ENCODE peak calls at places on chromosome 21, in seven cellular contexts. One of them, this sample, is unnamed.

GRCh38 chr21:31133243-31133830 is 95.1 kb upstream of the KRTAP19-8 start:
- DNase-seq in T1000: no peak
- DNase-seq in AML-193: no peak
- DNase-seq in stimulated activated CD4-positive, alpha-beta T cell treated with anti-CD3 and anti-CD28 coated beads, Interleukin-1b, Interleukin-23, amount 100 ng/mL, for 24 hours: no peak
- DNase-seq in EH: no peak
- DNase-seq in NCI-H460: no peak
- DNase-seq in nucleus accumbens: no peak
- DNase-seq in this sample: no peak

GRCh38 chr21:46368533-46369285 is 44.8 kb downstream of the PCNT start:
- DNase-seq in T1000: no peak
- DNase-seq in AML-193: no peak
- DNase-seq in stimulated activated CD4-positive, alpha-beta T cell treated with anti-CD3 and anti-CD28 coated beads, Interleukin-1b, Interleukin-23, amount 100 ng/mL, for 24 hours: no peak
- DNase-seq in EH: no peak
- DNase-seq in NCI-H460: no peak
- DNase-seq in nucleus accumbens: no peak
- DNase-seq in this sample: no peak

GRCh38 chr21:33477066-33477465 is 2.7 kb downstream of the TMEM50B start:
- DNase-seq in T1000: no peak
- DNase-seq in AML-193: no peak
- DNase-seq in stimulated activated CD4-positive, alpha-beta T cell treated with anti-CD3 and anti-CD28 coated beads, Interleukin-1b, Interleukin-23, amount 100 ng/mL, for 24 hours: no peak
- DNase-seq in EH: no peak
- DNase-seq in NCI-H460: no peak
- DNase-seq in nucleus accumbens: no peak
- DNase-seq in this sample: no peak

GRCh38 chr21:46168659-46169386 is 13.4 kb upstream of the FTCD start:
- DNase-seq in T1000: no peak
- DNase-seq in AML-193: no peak
- DNase-seq in stimulated activated CD4-positive, alpha-beta T cell treated with anti-CD3 and anti-CD28 coated beads, Interleukin-1b, Interleukin-23, amount 100 ng/mL, for 24 hours: no peak
- DNase-seq in EH: no peak
- DNase-seq in NCI-H460: no peak
- DNase-seq in nucleus accumbens: no peak
- DNase-seq in this sample: no peak

GRCh38 chr21:44405948-44406872 is 49.1 kb upstream of the LRRC3 start:
- DNase-seq in T1000: no peak
- DNase-seq in AML-193: no peak
- DNase-seq in stimulated activated CD4-positive, alpha-beta T cell treated with anti-CD3 and anti-CD28 coated beads, Interleukin-1b, Interleukin-23, amount 100 ng/mL, for 24 hours: no peak
- DNase-seq in EH: peak; percentile 14
- DNase-seq in NCI-H460: no peak
- DNase-seq in nucleus accumbens: no peak
- DNase-seq in this sample: no peak

GRCh38 chr21:42403611-42404231 is at the start of gene UBASH3A:
- DNase-seq in T1000: no peak
- DNase-seq in AML-193: no peak
- DNase-seq in stimulated activated CD4-positive, alpha-beta T cell treated with anti-CD3 and anti-CD28 coated beads, Interleukin-1b, Interleukin-23, amount 100 ng/mL, for 24 hours: no peak
- DNase-seq in EH: no peak
- DNase-seq in NCI-H460: no peak
- DNase-seq in nucleus accumbens: no peak
- DNase-seq in this sample: no peak

GRCh38 chr21:44024895-44025353 is 12.8 kb downstream of the TRAPPC10 start:
- DNase-seq in T1000: no peak
- DNase-seq in AML-193: peak; percentile 83
- DNase-seq in stimulated activated CD4-positive, alpha-beta T cell treated with anti-CD3 and anti-CD28 coated beads, Interleukin-1b, Interleukin-23, amount 100 ng/mL, for 24 hours: no peak
- DNase-seq in EH: peak; percentile 51
- DNase-seq in NCI-H460: no peak
- DNase-seq in nucleus accumbens: peak; percentile 52
- DNase-seq in this sample: peak; percentile 60

GRCh38 chr21:45615145-45615711 is 28.3 kb upstream of the PCBP3 start:
- DNase-seq in T1000: no peak
- DNase-seq in AML-193: no peak
- DNase-seq in stimulated activated CD4-positive, alpha-beta T cell treated with anti-CD3 and anti-CD28 coated beads, Interleukin-1b, Interleukin-23, amount 100 ng/mL, for 24 hours: peak; percentile 50
- DNase-seq in EH: peak; percentile 29
- DNase-seq in NCI-H460: peak; percentile 47
- DNase-seq in nucleus accumbens: no peak
- DNase-seq in this sample: peak; percentile 53

GRCh38 chr21:45525153-45525909 is 16.9 kb downstream of the SLC19A1 start:
- DNase-seq in T1000: no peak
- DNase-seq in AML-193: no peak
- DNase-seq in stimulated activated CD4-positive, alpha-beta T cell treated with anti-CD3 and anti-CD28 coated beads, Interleukin-1b, Interleukin-23, amount 100 ng/mL, for 24 hours: no peak
- DNase-seq in EH: no peak
- DNase-seq in NCI-H460: no peak
- DNase-seq in nucleus accumbens: no peak
- DNase-seq in this sample: peak; percentile 83

GRCh38 chr21:46067505-46068201 is 30.3 kb upstream of the COL6A2 start:
- DNase-seq in T1000: no peak
- DNase-seq in AML-193: no peak
- DNase-seq in stimulated activated CD4-positive, alpha-beta T cell treated with anti-CD3 and anti-CD28 coated beads, Interleukin-1b, Interleukin-23, amount 100 ng/mL, for 24 hours: no peak
- DNase-seq in EH: no peak
- DNase-seq in NCI-H460: no peak
- DNase-seq in nucleus accumbens: no peak
- DNase-seq in this sample: no peak

GRCh38 chr21:33936221-33937038 is 20.8 kb upstream of the ATP5PO start:
- DNase-seq in T1000: no peak
- DNase-seq in AML-193: peak; percentile 22
- DNase-seq in stimulated activated CD4-positive, alpha-beta T cell treated with anti-CD3 and anti-CD28 coated beads, Interleukin-1b, Interleukin-23, amount 100 ng/mL, for 24 hours: no peak
- DNase-seq in EH: peak; percentile 11
- DNase-seq in NCI-H460: no peak
- DNase-seq in nucleus accumbens: no peak
- DNase-seq in this sample: no peak

GRCh38 chr21:45102391-45102932 is 28.1 kb downstream of the ADARB1 start:
- DNase-seq in T1000: no peak
- DNase-seq in AML-193: no peak
- DNase-seq in stimulated activated CD4-positive, alpha-beta T cell treated with anti-CD3 and anti-CD28 coated beads, Interleukin-1b, Interleukin-23, amount 100 ng/mL, for 24 hours: no peak
- DNase-seq in EH: peak; percentile 88
- DNase-seq in NCI-H460: peak; percentile 57
- DNase-seq in nucleus accumbens: no peak
- DNase-seq in this sample: no peak

This sample was measured in posterior cingulate gyrus.